ENCODE peak calls at places on chromosomes 11 and 22, in nine cellular contexts. I, A, J, P, M, O, K, G and F are unnamed samples.

GRCh38 chr11:107824668-107825369 is 33.8 kb downstream of the SLC35F2 start:
- DNase-seq in M (no peak), P (peak; percentile 73), G (no peak), K (no peak), J (no peak), I (no peak), O (no peak), A (no peak), F (no peak)

GRCh38 chr11:91435694-91436375 is 788.8 kb upstream of the FAT3 start:
- DNase-seq in A (no peak), K (no peak), P (no peak), G (no peak), J (no peak), I (no peak), M (no peak), O (no peak), F (no peak)

GRCh38 chr11:209275-210121 is 2.0 kb downstream of the RIC8A start:
- DNase-seq in K (no peak), M (peak; percentile 4), G (peak; percentile 33), A (peak; percentile 33), J (no peak), I (no peak), P (peak; percentile 25), O (no peak), F (no peak)

GRCh38 chr11:36449566-36450390 is 60.3 kb downstream of the TRAF6 start:
- DNase-seq in A (no peak), J (no peak), O (no peak), G (peak; percentile 20), M (no peak), P (peak; percentile 62), I (no peak), K (no peak), F (no peak)

GRCh38 chr11:69573751-69574382 is 67.1 kb upstream of the CCND1 start:
- DNase-seq in K (no peak), M (no peak), A (no peak), G (no peak), O (no peak), J (no peak), I (no peak), P (no peak), F (no peak)

GRCh38 chr22:24406322-24407277 is 20.8 kb upstream of the ADORA2A start:
- DNase-seq in A (peak; percentile 24), K (no peak), J (no peak), O (no peak), I (no peak), G (no peak), M (no peak), P (no peak), F (no peak)

GRCh38 chr11:72411623-72412532 is 22.5 kb downstream of the CLPB start:
- DNase-seq in G (peak; percentile 66), J (no peak), M (no peak), O (no peak), K (no peak), A (peak; percentile 51), P (peak; percentile 19), I (no peak), F (no peak)

GRCh38 chr22:25896098-25896497 is 154.1 kb downstream of the MYO18B start:
- DNase-seq in M (no peak), J (no peak), K (no peak), G (peak; percentile 10), A (no peak), I (no peak), P (no peak), O (no peak), F (no peak)

GRCh38 chr11:113473983-113474361 is 1.2 kb downstream of the DRD2 start:
- DNase-seq in I (no peak), K (no peak), J (no peak), M (no peak), O (no peak), G (no peak), A (no peak), P (no peak), F (no peak)

GRCh38 chr11:113475160-113475761 is at the start of gene DRD2:
- DNase-seq in G (no peak), A (no peak), O (no peak), J (no peak), M (no peak), K (no peak), P (peak; percentile 20), I (peak; percentile 79), F (no peak)

GRCh38 chr11:113476553-113476952 is 1.4 kb upstream of the DRD2 start:
- DNase-seq in K (no peak), I (no peak), O (no peak), M (no peak), P (no peak), A (no peak), J (no peak), G (no peak), F (no peak)

GRCh38 chr11:113474362-113475159 is 637 bp downstream of the DRD2 start:
- DNase-seq in G (peak; percentile 14), K (peak; percentile 47), O (peak; percentile 38), P (peak; percentile 71), M (peak; percentile 84), J (peak; percentile 55), I (peak; percentile 96), A (peak; percentile 89), F (peak; percentile 63)

GRCh38 chr11:113477321-113477720 is 2.1 kb upstream of the DRD2 start:
- DNase-seq in P (no peak), A (no peak), I (peak; percentile 36), J (no peak), M (no peak), G (no peak), O (no peak), K (no peak), F (no peak)
- TF ChIP-seq CTCF in P (no peak), A (no peak), I (peak; percentile 37), J (no peak), M (no peak), G (no peak), O (no peak), K (no peak), F (peak; percentile 35)

GRCh38 chr11:63811522-63811921 is 1.7 kb upstream of the SPINDOC start:
- DNase-seq in M (no peak), P (no peak), O (no peak), G (no peak), I (no peak), J (no peak), A (no peak), K (no peak), F (no peak)

GRCh38 chr11:63816732-63817131 is 3.5 kb downstream of the SPINDOC start:
- DNase-seq in A (no peak), M (no peak), I (no peak), P (no peak), K (no peak), J (no peak), O (no peak), G (no peak), F (no peak)

GRCh38 chr11:63814383-63814736 is 1.1 kb downstream of the SPINDOC start:
- DNase-seq in I (no peak), J (no peak), K (no peak), M (no peak), O (no peak), A (no peak), G (peak; percentile 67), P (no peak), F (no peak)

GRCh38 chr11:63813563-63814382 is 517 bp downstream of the SPINDOC start:
- DNase-seq in K (peak; percentile 30), G (peak; percentile 68), A (peak; percentile 45), J (peak; percentile 50), I (peak; percentile 73), M (peak; percentile 39), O (peak; percentile 40), P (peak; percentile 67), F (peak; percentile 2)

DNA sequence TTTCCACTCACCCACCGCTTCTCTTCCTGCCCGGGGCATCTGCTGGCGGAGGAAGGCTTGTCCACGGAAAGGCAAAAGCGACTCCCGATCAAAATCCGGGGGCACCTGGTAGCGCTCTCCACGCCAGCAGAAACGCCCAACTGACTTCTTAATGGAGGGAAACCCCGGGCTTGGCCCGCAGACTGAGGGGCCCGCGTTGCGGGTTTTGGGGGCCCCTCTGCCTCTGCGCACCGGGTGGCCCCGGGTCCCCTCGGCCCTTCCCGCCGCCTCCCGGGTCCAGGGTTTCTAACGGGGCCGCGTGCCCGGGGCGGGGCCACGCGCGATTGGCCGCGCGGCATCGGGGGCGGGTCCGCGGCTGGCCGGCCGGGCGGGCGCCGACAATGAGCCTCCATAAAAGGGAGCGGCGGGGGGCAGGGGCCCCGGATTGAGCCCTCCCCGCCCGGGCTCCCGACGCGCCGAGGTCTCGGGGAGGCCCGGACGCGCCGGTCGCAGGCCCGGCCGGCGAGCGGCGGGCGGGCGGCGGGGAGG is at the start of gene SPINDOC:
- DNase-seq in J (peak; percentile 84), P (peak; percentile 64), O (peak; percentile 82), I (peak; percentile 89), G (peak; percentile 84), M (peak; percentile 81), A (peak; percentile 70), K (peak; percentile 70), F (peak; percentile 43)
- H3K27ac ChIP-seq in J (no peak within 1 kb of the TSS), P (peak within 1 kb of the TSS; percentile 68), O (peak within 1 kb of the TSS; percentile 85), I (peak within 1 kb of the TSS; percentile 92), G (peak within 1 kb of the TSS; percentile 58), M (peak within 1 kb of the TSS; percentile 87), A (peak within 1 kb of the TSS; percentile 70), K (peak within 1 kb of the TSS; percentile 35), F (peak within 1 kb of the TSS; percentile 34)

GRCh38 chr22:30227438-30228228 is 18.9 kb downstream of the LIF start:
- DNase-seq in I (no peak), P (no peak), O (no peak), K (no peak), J (no peak), M (no peak), G (no peak), A (no peak), F (no peak)

GRCh38 chr22:30225220-30225922 is 21.2 kb downstream of the LIF start:
- DNase-seq in G (no peak), K (no peak), J (no peak), A (no peak), M (no peak), P (no peak), O (no peak), I (no peak), F (no peak)

GRCh38 chr22:30224161-30224857 is 22.2 kb downstream of the LIF start:
- DNase-seq in I (no peak), P (peak; percentile 72), M (no peak), G (no peak), A (no peak), O (no peak), J (peak; percentile 71), K (no peak), F (no peak)

GRCh38 chr22:30228509-30229359 is 17.8 kb downstream of the LIF start:
- DNase-seq in I (no peak), P (peak; percentile 74), G (no peak), J (peak; percentile 76), O (no peak), M (no peak), A (no peak), K (no peak), F (no peak)

DNA sequence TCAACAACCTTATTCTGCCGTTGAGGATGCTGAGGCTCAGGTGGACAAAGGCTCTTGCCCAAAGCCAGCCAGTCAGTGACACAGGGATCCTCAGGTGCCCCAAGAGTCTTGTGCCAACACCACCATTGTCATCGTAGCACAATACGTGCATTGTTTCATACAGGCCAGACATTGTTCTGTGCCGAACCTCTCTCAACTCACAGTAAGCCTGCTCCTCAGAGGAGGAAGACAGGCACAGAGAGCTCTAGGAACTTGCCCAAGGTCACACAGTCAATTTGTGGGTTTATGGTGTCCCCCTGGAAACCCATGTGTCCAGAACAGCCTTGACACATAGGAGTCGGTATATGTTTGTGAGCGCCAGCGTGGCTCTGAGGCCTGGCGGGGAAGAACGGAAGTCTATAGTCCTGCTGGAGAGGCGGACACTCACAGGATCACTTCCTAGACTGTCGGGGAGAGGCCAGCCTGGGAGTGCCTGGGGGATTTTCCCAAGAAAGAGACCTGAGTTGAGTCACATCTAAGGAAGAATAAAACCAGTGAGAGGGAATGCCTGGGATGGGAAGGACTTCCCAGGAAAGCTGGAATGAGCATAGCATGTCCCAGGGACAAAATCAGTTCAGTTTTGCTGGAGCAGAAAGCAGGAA is 20.2 kb downstream of the LIF start:
- DNase-seq in J (no peak), G (no peak), P (peak; percentile 68), O (no peak), A (no peak), M (no peak), K (no peak), I (no peak), F (no peak)
- H3K4me3 ChIP-seq in J (no peak overlapping the region), G (no peak overlapping the region), P (no peak overlapping the region), O (no peak overlapping the region), A (no peak overlapping the region), M (no peak overlapping the region), K (no peak overlapping the region), I (no peak overlapping the region), F (no peak overlapping the region)

DNA sequence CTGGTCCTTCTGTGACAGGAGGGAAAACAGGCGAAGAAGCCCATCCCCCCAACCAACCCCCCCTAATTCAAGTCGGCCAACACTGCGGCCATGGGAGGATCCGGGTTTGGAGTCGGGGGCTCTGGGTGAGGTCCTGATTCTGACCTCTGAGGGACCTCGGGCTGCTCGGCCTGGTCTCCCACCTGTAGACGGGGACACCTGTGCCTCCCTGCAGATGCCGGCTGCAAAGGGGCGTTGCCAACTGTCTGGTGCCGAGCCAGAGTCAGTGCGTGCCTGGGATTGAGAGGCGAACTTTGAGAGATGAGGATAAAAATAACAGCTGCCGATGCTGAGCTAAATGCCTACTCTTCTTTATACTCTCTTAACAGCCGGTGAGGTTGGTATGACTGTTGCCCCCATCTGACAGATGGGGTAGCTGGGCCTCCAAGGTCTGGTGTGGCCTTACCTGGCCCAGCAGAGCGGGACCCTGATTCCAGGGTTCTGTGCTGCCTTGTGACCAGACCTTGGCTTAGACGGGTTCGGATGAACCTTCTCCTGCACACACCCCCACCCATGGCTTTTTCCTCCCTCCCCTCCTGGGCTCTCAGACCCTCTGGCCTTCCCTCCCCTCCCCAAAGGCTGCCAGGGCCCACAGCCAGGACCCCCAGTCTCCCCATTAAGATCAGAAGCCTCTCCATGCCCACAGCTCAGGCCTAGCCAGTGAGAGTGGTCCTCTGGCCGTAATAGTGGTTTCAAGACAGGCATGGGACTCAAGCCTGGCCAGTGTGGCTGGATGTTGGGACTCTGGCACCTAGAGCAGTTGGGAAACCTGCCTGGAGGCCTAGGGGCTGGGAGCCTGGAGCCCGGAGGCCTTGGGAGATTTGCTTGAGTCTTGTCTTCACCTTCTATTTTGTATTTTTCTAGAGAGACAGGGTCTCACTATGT is 41.7 kb downstream of the KCNJ4 start:
- DNase-seq in M (peak; percentile 62), P (no peak), A (peak; percentile 35), I (peak; percentile 42), O (peak; percentile 46), J (no peak), K (peak; percentile 9), G (no peak), F (no peak)
- TF ChIP-seq CTCF in M (no peak), P (no peak), A (peak; percentile 4), I (no peak), O (peak; percentile 0), J (peak; percentile 55), K (no peak), G (no peak), F (no peak)